ENCODE peak calls at places on chromosomes 16 and 17, in five cellular contexts. Z is IMR-90, E is neural progenitor cell, U is HepG2, F is GM23338. G is an unnamed sample.

GRCh38 chr16:30066882-30067583 is 1.5 kb downstream of the ALDOA start:
- DNase-seq in F (no peak), U (no peak), E (no peak), Z (no peak), G (no peak)

GRCh38 chr17:12445331-12445730 is 220.4 kb upstream of the MYOCD start:
- DNase-seq in F (no peak), E (no peak), Z (peak; percentile 68), U (no peak), G (no peak)

GRCh38 chr16:87426423-87427215 is 34.5 kb downstream of the MAP1LC3B start:
- DNase-seq in E (no peak), Z (no peak), U (no peak), F (no peak), G (no peak)

GRCh38 chr17:58231644-58232043 is 6.7 kb upstream of the LPO start:
- DNase-seq in Z (peak; percentile 64), F (no peak), E (no peak), U (no peak), G (no peak)

GRCh38 chr16:88649924-88650748 is 717 bp downstream of the CYBA start:
- DNase-seq in F (peak; percentile 64), U (peak; percentile 43), Z (peak; percentile 8), E (peak; percentile 71), G (no peak)

GRCh38 chr16:19710191-19710908 is 7.7 kb downstream of the KNOP1 start:
- DNase-seq in Z (no peak), U (no peak), E (peak; percentile 75), F (peak; percentile 48), G (no peak)

GRCh38 chr17:71180801-71181385 is 939.9 kb upstream of the SOX9 start:
- DNase-seq in Z (peak; percentile 52), F (no peak), U (no peak), E (no peak), G (peak; percentile 38)

GRCh38 chr17:43530303-43531081 is 15.6 kb downstream of the ETV4 start:
- DNase-seq in E (peak; percentile 84), U (peak; percentile 100), Z (peak; percentile 93), F (peak; percentile 100), G (no peak)

GRCh38 chr17:49136335-49136734 is 3.8 kb downstream of the B4GALNT2 start:
- DNase-seq in Z (no peak), U (no peak), F (no peak), E (no peak), G (no peak)

GRCh38 chr16:4529085-4530060 is 9.2 kb downstream of the CDIP1 start:
- DNase-seq in F (peak; percentile 81), E (peak; percentile 52), U (no peak), Z (peak; percentile 82), G (no peak)

DNA sequence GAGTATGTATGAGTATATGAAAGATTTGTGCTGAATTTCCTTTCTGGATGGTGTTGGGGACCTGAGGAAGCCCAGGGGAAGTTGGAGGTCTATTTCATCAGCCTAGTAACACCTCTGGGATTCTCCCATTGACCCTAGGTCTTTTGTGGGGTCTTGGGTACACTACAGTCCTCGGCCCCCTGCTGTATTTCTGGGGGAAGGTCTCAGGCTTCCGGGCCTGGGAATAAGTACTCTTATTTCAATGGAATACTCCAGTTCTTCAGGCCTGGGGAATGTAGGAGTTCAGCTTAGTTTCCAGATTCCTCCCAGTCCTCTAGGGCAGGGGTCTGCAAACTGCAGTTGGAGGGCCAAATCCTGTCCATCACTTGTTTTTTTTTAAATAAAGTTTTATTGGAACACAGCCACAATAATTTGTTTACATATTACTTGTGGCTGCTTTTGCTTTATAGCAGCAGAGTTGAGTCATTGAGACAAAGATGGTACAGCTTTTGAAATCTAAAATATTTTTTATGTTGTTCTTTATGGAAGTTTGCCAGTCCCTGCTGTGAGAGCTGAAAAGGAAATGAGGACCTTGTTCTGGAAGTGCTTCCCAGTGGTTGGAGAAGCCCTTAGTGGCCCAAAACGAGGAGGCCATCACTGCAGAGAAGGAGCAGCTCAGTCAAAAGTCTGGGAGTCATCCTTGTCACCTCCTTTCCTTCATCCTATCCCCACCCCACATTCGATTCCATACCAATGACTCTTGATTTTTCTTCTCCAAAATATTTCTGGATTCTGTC is 142.5 kb upstream of the HS3ST2 start:
- DNase-seq in Z (peak; percentile 18), E (peak; percentile 47), U (no peak), F (peak; percentile 53), G (no peak)
- H2AFZ ChIP-seq in Z (no peak overlapping the region), E (peak overlapping the region; percentile 22), U (no peak overlapping the region), F (peak overlapping the region; percentile 5), G (no peak overlapping the region)

GRCh38 chr17:75084039-75084660 is 3.6 kb upstream of the SLC16A5 start:
- DNase-seq in U (peak; percentile 96), F (no peak), E (no peak), Z (no peak), G (peak; percentile 49)

GRCh38 chr17:75086496-75087181 is 1.1 kb upstream of the SLC16A5 start:
- DNase-seq in Z (no peak), F (no peak), E (no peak), U (peak; percentile 87), G (peak; percentile 58)

GRCh38 chr17:75081611-75082540 is 5.9 kb upstream of the SLC16A5 start:
- DNase-seq in F (no peak), U (no peak), E (no peak), Z (no peak), G (no peak)

GRCh38 chr17:75079023-75079373 is 8.8 kb upstream of the SLC16A5 start:
- DNase-seq in E (no peak), U (no peak), F (no peak), Z (no peak), G (no peak)

DNA sequence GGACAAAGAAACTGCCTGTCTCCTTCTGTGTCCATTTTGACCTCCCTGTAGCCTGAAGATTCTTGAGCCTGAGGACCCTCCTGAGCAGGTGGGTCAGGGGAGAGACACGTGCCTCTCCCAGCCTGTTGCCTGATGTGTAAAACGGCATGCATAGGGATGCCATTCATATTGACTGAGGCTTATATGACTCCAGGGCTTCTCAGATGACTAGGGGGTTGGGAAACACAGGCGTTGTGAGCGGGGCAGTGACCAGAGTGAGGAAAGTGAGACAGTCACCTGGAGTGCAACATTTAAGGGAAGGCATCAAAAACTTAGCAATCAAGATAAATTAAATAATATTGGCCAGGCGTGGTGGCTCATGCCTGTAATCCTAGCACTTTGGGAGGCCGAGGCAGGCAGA is 5.1 kb upstream of the SLC16A5 start:
- DNase-seq in U (no peak), Z (no peak), F (no peak), E (no peak), G (no peak)
- H2AFZ ChIP-seq in U (no peak overlapping the region), Z (peak overlapping the region; percentile 69), F (no peak overlapping the region), E (no peak overlapping the region), G (no peak overlapping the region)

GRCh38 chr17:45222994-45223540 is 1.4 kb downstream of the FMNL1 start:
- DNase-seq in E (no peak), F (no peak), U (no peak), Z (no peak), G (no peak)

GRCh38 chr17:45220079-45220478 is 1.6 kb upstream of the FMNL1 start:
- DNase-seq in F (no peak), U (no peak), Z (no peak), E (no peak), G (no peak)

GRCh38 chr17:45221997-45222272 is 250 bp downstream of the FMNL1 start:
- DNase-seq in E (peak; percentile 55), F (no peak), U (no peak), Z (no peak), G (no peak)

GRCh38 chr17:45222273-45222993 is 748 bp downstream of the FMNL1 start:
- DNase-seq in Z (no peak), U (no peak), F (peak; percentile 73), E (peak; percentile 30), G (no peak)

GRCh38 chr17:45221081-45221996 is at the start of gene FMNL1:
- DNase-seq in Z (no peak), U (no peak), F (peak; percentile 80), E (peak; percentile 77), G (no peak)
- H2AFZ ChIP-seq in Z (peak within 1 kb of the TSS; percentile 90), U (no peak within 1 kb of the TSS), F (peak within 1 kb of the TSS; percentile 98), E (peak within 1 kb of the TSS; percentile 95), G (peak within 1 kb of the TSS; percentile 71)

GRCh38 chr16:81601008-81601428 is 156.4 kb downstream of the CMIP start:
- DNase-seq in Z (peak; percentile 72), F (no peak), U (no peak), E (no peak), G (no peak)
- H2AFZ ChIP-seq in Z (no peak overlapping the region), F (no peak overlapping the region), U (no peak overlapping the region), E (no peak overlapping the region), G (no peak overlapping the region)

DNA sequence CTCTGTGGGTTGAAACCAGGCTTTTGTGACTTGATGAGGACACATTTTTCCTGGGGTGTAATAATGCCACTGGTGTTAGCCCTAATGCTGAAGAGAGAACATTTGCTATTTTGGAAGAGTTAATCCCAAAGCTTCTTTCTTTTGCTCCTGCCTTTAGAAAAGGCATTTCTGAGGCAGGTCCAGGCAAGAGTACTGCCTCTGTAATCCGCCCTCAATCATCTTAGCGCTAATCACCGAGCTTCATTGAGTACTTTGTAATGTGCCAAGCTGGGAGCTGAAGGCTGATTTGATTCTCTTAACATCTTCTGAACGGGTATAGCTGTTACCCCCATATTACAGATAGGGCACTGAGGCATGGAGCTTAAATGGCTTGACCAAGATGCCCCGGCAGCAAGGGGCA is 60.3 kb downstream of the AKAP1 start:
- DNase-seq in E (peak; percentile 85), F (no peak), Z (no peak), U (no peak), G (no peak)
- H2AFZ ChIP-seq in E (no peak overlapping the region), F (peak overlapping the region; percentile 88), Z (no peak overlapping the region), U (no peak overlapping the region), G (no peak overlapping the region)

GRCh38 chr16:73610605-73611177 is 562.8 kb upstream of the ZFHX3 start:
- DNase-seq in U (no peak), Z (no peak), E (peak; percentile 15), F (no peak), G (no peak)

GRCh38 chr16:73615256-73615655 is 567.3 kb upstream of the ZFHX3 start:
- DNase-seq in Z (no peak), U (no peak), E (no peak), F (no peak), G (no peak)

DNA sequence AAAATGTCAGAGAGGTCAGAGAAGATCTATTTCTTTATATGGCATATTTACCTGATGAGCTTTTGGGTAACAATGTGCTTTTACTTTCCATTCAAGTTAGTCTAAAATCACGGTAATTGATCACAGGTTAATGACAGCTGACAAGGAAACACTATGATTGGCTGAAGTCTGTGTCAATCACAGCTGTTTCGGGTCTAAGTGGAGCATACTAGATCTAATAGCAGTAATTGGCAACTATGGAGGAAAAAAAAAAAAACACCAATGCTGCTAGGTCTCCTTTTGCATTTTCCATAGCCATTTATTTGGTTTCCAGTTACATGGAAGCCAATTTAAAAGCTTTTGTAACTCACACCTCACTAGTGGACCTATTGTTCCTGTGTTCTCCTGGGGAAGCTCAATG is 568.3 kb upstream of the ZFHX3 start:
- DNase-seq in F (peak; percentile 66), E (peak; percentile 43), U (no peak), Z (no peak), G (no peak)
- H2AFZ ChIP-seq in F (no peak overlapping the region), E (no peak overlapping the region), U (no peak overlapping the region), Z (no peak overlapping the region), G (no peak overlapping the region)

G was measured in PC-9.